ENCODE peak calls at places on chromosomes 7 and 10, in eight cellular contexts. X is Peyer's patch, G is endothelial cell of umbilical vein, Q is body of pancreas, F is transverse colon, Y is ovary, R is lower leg skin, S is NB4. W is an unnamed sample.

GRCh38 chr10:67222929-67223328 is 297.1 kb downstream of the LRRTM3 start:
- DNase-seq in R (no peak), X (no peak), F (no peak), G (no peak), Q (no peak), S (no peak), Y (no peak), W (no peak)

GRCh38 chr10:22699976-22700375 is 14.4 kb downstream of the PIP4K2A start:
- DNase-seq in Y (no peak), X (no peak), Q (no peak), G (no peak), S (no peak), F (no peak), R (no peak), W (no peak)

GRCh38 chr7:139673230-139673629 is 104.6 kb downstream of the HIPK2 start:
- DNase-seq in R (peak), S (no peak), Q (no peak), G (no peak), X (peak), F (peak), Y (no peak), W (no peak)

GRCh38 chr7:77359599-77359998 is 56.5 kb downstream of the GSAP start:
- DNase-seq in Y (no peak), F (no peak), X (no peak), S (no peak), G (peak), Q (no peak), R (no peak), W (no peak)

GRCh38 chr7:117993377-117994003 is 120.2 kb upstream of the CTTNBP2 start:
- DNase-seq in S (peak), X (no peak), Y (no peak), G (peak), F (peak), R (no peak), Q (no peak), W (peak)

GRCh38 chr7:104982308-104982755 is 31.7 kb upstream of the KMT2E start:
- DNase-seq in S (no peak), G (no peak), X (no peak), Y (no peak), Q (no peak), F (no peak), R (no peak), W (no peak)

GRCh38 chr7:36396150-36396549 is 6.5 kb downstream of the ANLN start:
- DNase-seq in S (peak), F (no peak), X (no peak), R (no peak), Q (no peak), G (no peak), Y (no peak), W (no peak)

GRCh38 chr10:51462076-51462779 is 237.2 kb downstream of the CSTF2T start:
- DNase-seq in X (no peak), Y (no peak), R (no peak), Q (no peak), S (no peak), F (no peak), G (peak), W (no peak)

GRCh38 chr7:80581472-80581871 is 57.0 kb upstream of the CD36 start:
- DNase-seq in G (no peak), S (no peak), Q (no peak), X (no peak), Y (no peak), R (no peak), F (no peak), W (no peak)

GRCh38 chr10:72030762-72031543 is 57.4 kb downstream of the SPOCK2 start:
- DNase-seq in R (no peak), Y (peak), G (no peak), F (peak), S (no peak), Q (peak), X (peak), W (no peak)

GRCh38 chr10:74825033-74825370 is 1.4 kb upstream of the KAT6B start:
- DNase-seq in F (peak), Q (peak), G (peak), S (peak), X (peak), Y (no peak), R (peak), W (no peak)

GRCh38 chr7:74183653-74184450 is 9.7 kb downstream of the EIF4H start:
- DNase-seq in X (peak), G (peak), Y (peak), R (no peak), S (peak), F (no peak), Q (no peak), W (no peak)

GRCh38 chr10:110664483-110665420 is 20.6 kb downstream of the RBM20 start:
- DNase-seq in Y (no peak), X (no peak), G (no peak), Q (no peak), F (peak), S (peak), R (no peak), W (no peak)

GRCh38 chr7:50142421-50143113 is 49.5 kb upstream of the ZPBP start:
- DNase-seq in F (no peak), G (peak), X (no peak), S (peak), Q (no peak), R (no peak), Y (no peak), W (no peak)

GRCh38 chr10:31906039-31906438 is 22.6 kb downstream of the ARHGAP12 start:
- DNase-seq in G (no peak), Q (no peak), R (no peak), Y (no peak), S (no peak), X (no peak), F (no peak), W (no peak)

GRCh38 chr10:31905586-31905985 is 23.0 kb downstream of the ARHGAP12 start:
- DNase-seq in F (no peak), X (no peak), G (peak), S (no peak), Y (no peak), Q (no peak), R (no peak), W (no peak)

GRCh38 chr10:31910016-31910415 is 18.6 kb downstream of the ARHGAP12 start:
- DNase-seq in Y (no peak), S (no peak), X (no peak), F (no peak), R (no peak), Q (no peak), G (no peak), W (no peak)

GRCh38 chr10:31912289-31912688 is 16.3 kb downstream of the ARHGAP12 start:
- DNase-seq in Y (no peak), Q (no peak), S (no peak), X (no peak), F (no peak), G (no peak), R (no peak), W (no peak)

GRCh38 chr10:31908157-31908556 is 20.5 kb downstream of the ARHGAP12 start:
- DNase-seq in F (no peak), Q (no peak), G (no peak), S (no peak), X (no peak), R (no peak), Y (no peak), W (no peak)
- TF ChIP-seq POLR2A in F (no peak), Q (no peak), G (no peak), S (no peak), X (no peak), R (no peak), Y (no peak), W (no peak)

GRCh38 chr7:108565987-108566386 is 3.5 kb downstream of the THAP5 start:
- DNase-seq in F (no peak), R (no peak), S (no peak), G (no peak), Y (no peak), X (no peak), Q (no peak), W (no peak)

GRCh38 chr7:108557617-108558016 is 11.9 kb downstream of the THAP5 start:
- DNase-seq in Y (no peak), X (no peak), Q (no peak), R (no peak), G (no peak), F (no peak), S (no peak), W (no peak)

GRCh38 chr7:108557191-108557590 is 12.3 kb downstream of the THAP5 start:
- DNase-seq in R (no peak), G (no peak), X (no peak), F (no peak), S (no peak), Y (no peak), Q (no peak), W (no peak)

GRCh38 chr7:108559253-108559652 is 10.3 kb downstream of the THAP5 start:
- DNase-seq in X (no peak), Q (no peak), G (no peak), F (no peak), S (no peak), R (no peak), Y (no peak), W (no peak)

DNA sequence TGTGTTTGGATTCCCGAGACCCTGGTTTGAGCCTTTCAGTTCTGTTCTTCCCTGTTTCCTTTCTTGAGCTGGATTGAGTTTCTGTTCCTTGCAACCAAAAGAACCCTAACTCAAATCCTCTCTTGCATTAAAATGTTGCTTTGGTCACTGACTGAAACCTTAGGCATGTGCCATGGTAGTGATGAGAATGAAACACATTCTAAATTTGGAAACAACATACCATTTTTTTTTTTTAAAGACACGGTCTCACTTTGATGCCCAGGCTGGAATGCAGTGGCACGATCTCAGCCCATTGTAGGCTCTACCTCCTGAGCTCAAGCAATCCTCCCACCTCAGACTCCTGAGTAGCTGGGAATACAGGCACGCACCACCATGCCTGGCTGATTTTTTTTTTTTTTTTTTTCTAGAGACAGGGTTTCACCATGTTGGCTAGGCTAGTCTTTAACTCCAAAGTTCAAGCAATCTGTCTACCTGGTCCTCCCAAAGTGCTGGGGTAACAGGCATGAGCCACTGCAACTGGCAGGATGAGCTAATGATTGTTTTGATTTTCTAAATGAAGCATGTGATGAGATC is 8.4 kb downstream of the THAP5 start:
- DNase-seq in Y (no peak), Q (no peak), R (no peak), G (no peak), F (no peak), X (no peak), S (no peak), W (no peak)
- TF ChIP-seq POLR2A in Y (no peak), Q (no peak), R (no peak), G (no peak), F (no peak), X (no peak), S (no peak), W (no peak)

DNA sequence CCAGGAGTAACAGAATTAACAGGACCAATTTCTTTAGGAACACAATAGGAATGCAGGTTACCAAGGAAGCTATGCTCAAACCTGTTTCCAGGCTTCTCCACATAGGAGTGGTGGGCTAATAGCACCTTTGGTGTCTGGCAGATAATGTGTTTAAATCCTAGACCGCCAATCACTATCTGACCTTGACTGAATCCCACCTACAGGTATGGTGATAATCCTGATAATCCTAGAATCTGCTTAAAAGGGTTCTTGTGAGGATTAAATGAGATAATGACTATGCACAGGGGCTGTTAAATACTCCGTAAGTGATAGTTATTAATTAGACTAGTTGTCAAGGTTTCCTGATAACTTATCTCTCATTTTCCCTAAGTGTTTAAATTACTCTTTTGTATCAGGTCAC is 81.2 kb downstream of the EPC1 start:
- DNase-seq in X (no peak), S (no peak), Y (no peak), Q (no peak), G (no peak), R (peak), F (no peak), W (no peak)
- TF ChIP-seq POLR2A in X (no peak), S (no peak), Y (no peak), Q (no peak), G (no peak), R (no peak), F (no peak), W (no peak)

DNA sequence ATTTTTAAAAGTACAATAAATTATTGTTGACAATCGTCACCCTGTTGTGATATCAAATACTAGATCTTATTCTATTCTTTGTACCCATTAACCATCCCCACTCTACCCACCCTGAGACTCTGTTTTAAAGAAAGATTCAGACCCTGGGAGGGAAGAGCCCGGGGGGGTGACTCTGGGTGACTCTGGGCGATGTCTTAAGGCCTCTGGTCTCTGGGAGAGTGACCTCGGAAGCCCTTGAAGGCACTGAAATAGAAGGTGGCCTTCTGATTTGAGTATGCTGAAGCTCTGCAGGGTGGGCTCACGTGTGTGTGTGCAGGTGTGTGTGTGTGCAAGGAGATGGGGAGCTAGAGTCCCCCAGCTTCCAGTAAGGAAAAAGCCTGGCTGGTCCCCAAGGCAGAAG is 9.7 kb downstream of the ADAP1 start:
- DNase-seq in X (no peak), Q (no peak), R (no peak), G (no peak), F (no peak), S (no peak), Y (no peak), W (no peak)
- TF ChIP-seq POLR2A in X (no peak), Q (no peak), R (no peak), G (no peak), F (no peak), S (no peak), Y (no peak), W (no peak)

DNA sequence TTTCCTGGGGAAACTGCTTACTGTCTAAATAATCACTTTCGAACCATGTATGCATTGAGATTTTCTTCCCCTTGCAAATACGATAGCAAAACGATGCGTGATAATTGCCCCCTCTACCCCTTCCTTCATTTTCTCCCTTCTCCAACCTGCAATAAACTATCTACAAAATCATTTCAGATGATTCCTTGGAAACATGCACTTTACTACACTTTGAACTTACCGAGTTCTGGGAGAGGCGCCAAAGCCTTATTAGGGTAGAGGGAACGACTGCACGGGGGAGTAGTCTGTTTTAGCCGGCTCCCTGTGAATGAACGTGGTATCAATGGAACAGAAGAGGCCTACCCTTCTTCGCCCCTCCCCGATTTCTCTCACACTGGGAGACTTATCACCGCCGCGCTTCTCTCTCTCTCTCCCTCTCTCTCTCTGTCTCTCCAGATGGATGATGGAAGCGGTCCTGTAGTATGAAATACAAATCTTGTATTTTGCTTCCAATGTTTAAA is at the start of gene FGFBP3:
- DNase-seq in R (no peak), G (no peak), F (peak), Y (peak), Q (peak), X (peak), S (peak), W (no peak)
- TF ChIP-seq POLR2A in R (no peak), G (no peak), F (no peak), Y (no peak), Q (no peak), X (no peak), S (no peak), W (peak)

DNA sequence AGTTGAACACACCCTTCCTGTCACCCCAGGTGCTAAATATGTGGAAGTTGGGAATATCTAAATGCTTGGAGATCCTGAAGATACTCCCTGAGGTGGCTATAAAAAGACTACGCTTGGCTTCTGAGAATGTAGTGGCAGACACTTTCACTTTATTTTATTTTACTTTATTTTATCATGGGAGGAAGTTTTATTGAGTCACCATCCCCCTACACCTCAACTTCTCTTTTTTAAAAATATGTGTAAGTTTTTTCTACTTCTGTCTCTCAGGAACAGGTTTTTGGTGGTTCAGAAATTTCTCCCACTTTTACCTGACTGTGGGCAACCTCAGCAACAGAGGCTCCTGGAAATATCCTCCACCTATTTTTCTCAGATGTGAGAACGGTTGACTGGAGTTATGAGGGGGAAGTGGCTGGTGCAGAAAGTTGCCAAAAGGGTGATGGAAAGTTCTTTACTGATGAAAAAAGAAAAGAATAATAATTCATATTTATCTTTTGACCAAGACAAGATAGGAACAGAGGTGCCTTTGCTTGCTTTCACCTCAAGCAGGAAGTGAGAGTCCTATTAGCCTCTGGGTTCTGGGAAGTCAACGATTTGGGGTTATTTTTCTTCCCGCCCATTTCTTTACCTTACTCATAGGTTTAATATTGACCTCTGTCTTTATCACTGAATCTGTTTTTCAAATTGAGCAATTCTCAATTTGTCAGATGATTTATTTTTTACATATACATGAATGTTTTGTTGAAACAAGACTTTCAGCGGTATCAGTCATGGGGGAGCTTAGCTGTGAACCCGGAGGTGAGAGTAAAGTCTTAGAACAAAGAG is 103.6 kb downstream of the AHR start:
- DNase-seq in X (no peak), R (no peak), G (no peak), Q (no peak), F (no peak), S (peak), Y (no peak), W (no peak)
- TF ChIP-seq POLR2A in X (no peak), R (no peak), G (no peak), Q (no peak), F (no peak), S (no peak), Y (no peak), W (no peak)

GRCh38 chr7:5045558-5046396 is at the start of gene RBAK:
- DNase-seq in S (peak), Q (peak), Y (peak), X (peak), F (peak), G (peak), R (peak), W (peak)
- TF ChIP-seq POLR2A in S (peak), Q (peak), Y (no peak), X (peak), F (peak), G (peak), R (no peak), W (peak)

GRCh38 chr10:45003432-45004000 is 2.8 kb downstream of the ZNF22 start:
- DNase-seq in X (no peak), Q (no peak), Y (no peak), S (peak), R (no peak), G (no peak), F (no peak), W (no peak)
- TF ChIP-seq POLR2A in X (no peak), Q (no peak), Y (no peak), S (no peak), R (no peak), G (no peak), F (no peak), W (no peak)

DNA sequence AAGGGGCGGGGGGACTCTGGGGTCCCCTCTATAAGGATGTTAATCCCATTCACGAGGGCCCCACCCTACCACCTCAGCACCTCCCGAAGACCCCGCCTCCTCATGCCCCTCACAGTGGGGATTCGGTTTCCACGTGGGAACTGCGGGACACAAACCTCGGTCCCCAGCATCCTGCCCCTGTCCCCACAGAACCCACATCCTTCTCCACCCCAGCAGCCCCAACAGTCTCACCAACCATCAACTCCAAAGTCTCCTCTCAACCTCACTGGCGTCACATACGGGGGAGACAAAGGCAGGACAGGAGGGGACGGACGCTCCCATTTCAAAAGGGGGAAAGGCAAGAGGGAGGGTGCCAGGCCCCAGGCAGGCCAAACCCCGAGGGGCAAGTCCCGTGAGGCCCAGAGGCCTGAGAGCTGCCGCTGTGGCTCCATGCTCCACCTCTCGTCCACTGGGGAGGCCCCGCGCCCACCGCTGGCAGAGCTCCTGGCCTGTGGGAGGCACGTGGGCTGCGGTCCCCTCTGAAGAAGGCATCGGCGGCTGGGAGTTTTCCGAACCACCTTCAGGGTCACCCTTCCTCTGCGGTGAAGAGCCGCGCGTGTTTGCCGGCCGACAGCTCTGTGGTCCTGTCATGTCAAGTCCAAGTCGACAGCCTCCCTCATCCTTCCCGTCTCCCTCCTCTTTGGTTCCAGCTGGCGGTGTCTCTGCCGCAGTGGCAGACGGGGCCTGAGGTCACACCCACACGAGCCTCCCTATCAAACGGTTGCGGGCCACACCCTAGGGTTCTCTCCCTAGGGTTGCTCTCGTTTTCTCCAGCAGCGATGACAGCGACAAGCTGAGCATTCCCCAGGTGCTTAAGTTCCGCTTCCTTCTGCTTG is 184.7 kb downstream of the ELFN1 start:
- DNase-seq in F (peak), R (peak), G (no peak), Y (peak), Q (peak), X (peak), S (peak), W (peak)
- TF ChIP-seq POLR2A in F (no peak), R (no peak), G (no peak), Y (no peak), Q (no peak), X (no peak), S (no peak), W (no peak)